ENCODE peak calls at places on chromosomes 3 and 15, in four cellular contexts. C is AG08396, R is thoracic aorta, M is pons. X is an unnamed sample.

GRCh38 chr3:114730397-114730796 is 416.7 kb downstream of the ZBTB20 start:
- DNase-seq in C (no peak), M (no peak), R (no peak), X (no peak)

GRCh38 chr15:92813440-92813839 is 86.7 kb upstream of the CHD2 start:
- DNase-seq in R (no peak), C (no peak), M (no peak), X (no peak)

GRCh38 chr3:107450254-107450653 is 72.5 kb upstream of the BBX start:
- DNase-seq in C (peak), R (no peak), M (no peak), X (no peak)

GRCh38 chr15:78481917-78482316 is 25.5 kb upstream of the HYKK start:
- DNase-seq in R (no peak), M (no peak), C (no peak), X (no peak)

GRCh38 chr15:22903961-22904534 is 65.6 kb downstream of the NIPA2 start:
- DNase-seq in R (no peak), C (no peak), M (no peak), X (no peak)

GRCh38 chr3:141368062-141368924 is at the start of gene ZBTB38:
- DNase-seq in M (peak), C (peak), R (peak), X (peak)

GRCh38 chr3:178485756-178486155 is 50.5 kb upstream of the KCNMB2 start:
- DNase-seq in M (no peak), C (peak), R (no peak), X (no peak)

GRCh38 chr3:115693868-115694267 is 70.6 kb downstream of the GAP43 start:
- DNase-seq in M (no peak), C (no peak), R (no peak), X (no peak)

GRCh38 chr3:146577662-146578061 is 27.5 kb downstream of the PLSCR5 start:
- DNase-seq in C (peak), R (no peak), M (peak), X (peak)

GRCh38 chr3:153621988-153622387 is 460.0 kb downstream of the RAP2B start:
- DNase-seq in R (no peak), M (peak), C (no peak), X (no peak)

GRCh38 chr3:44058022-44058867 is 183.4 kb upstream of the TOPAZ1 start:
- DNase-seq in M (no peak), C (peak), R (no peak), X (no peak)

GRCh38 chr3:12868039-12869024 is 27.0 kb upstream of the RPL32 start:
- DNase-seq in C (peak), R (peak), M (peak), X (peak)

GRCh38 chr3:16884748-16885587 is at the start of gene PLCL2:
- DNase-seq in M (no peak), R (no peak), C (peak), X (peak)

GRCh38 chr15:80424381-80424780 is 20.2 kb downstream of the ARNT2 start:
- DNase-seq in M (no peak), R (no peak), C (no peak), X (no peak)

GRCh38 chr15:67110958-67111864 is 45.8 kb downstream of the SMAD3 start:
- DNase-seq in M (no peak), C (no peak), R (no peak), X (no peak)

GRCh38 chr3:57919987-57920386 is 88.2 kb upstream of the FLNB start:
- DNase-seq in M (no peak), C (no peak), R (no peak), X (no peak)

GRCh38 chr3:41117398-41117870 is 81.9 kb upstream of the CTNNB1 start:
- DNase-seq in M (peak), C (peak), R (peak), X (peak)

GRCh38 chr3:194739498-194740284 is 54.0 kb downstream of the FAM43A start:
- DNase-seq in C (no peak), R (no peak), M (no peak), X (no peak)

GRCh38 chr3:49703443-49703927 is 14.1 kb downstream of the RNF123 start:
- DNase-seq in C (peak), R (no peak), M (peak), X (peak)

GRCh38 chr15:84658080-84658787 is at the start of gene NMB:
- DNase-seq in M (peak), C (peak), R (no peak), X (peak)

GRCh38 chr15:83846847-83847246 is 192.9 kb downstream of the ADAMTSL3 start:
- DNase-seq in C (peak), R (no peak), M (no peak), X (no peak)

GRCh38 chr3:41317718-41318117 is 118.4 kb downstream of the CTNNB1 start:
- DNase-seq in M (no peak), C (no peak), R (no peak), X (no peak)

GRCh38 chr15:41651373-41651772 is 8.8 kb upstream of the MGA start:
- DNase-seq in C (no peak), R (no peak), M (no peak), X (no peak)

GRCh38 chr3:127775398-127776109 is 46.8 kb downstream of the MGLL start:
- DNase-seq in C (peak), R (no peak), M (peak), X (peak)

GRCh38 chr3:187741403-187742350 is 3.6 kb downstream of the BCL6 start:
- DNase-seq in C (peak), M (peak), R (no peak), X (peak)

GRCh38 chr3:149393355-149394165 is 16.1 kb upstream of the TM4SF1 start:
- DNase-seq in M (peak), C (peak), R (no peak), X (peak)

GRCh38 chr15:33026614-33027013 is 167.9 kb downstream of the FMN1 start:
- DNase-seq in M (no peak), C (no peak), R (no peak), X (peak)

GRCh38 chr15:68330911-68331310 is 53.4 kb downstream of the FEM1B start:
- DNase-seq in M (peak), C (no peak), R (no peak), X (no peak)

GRCh38 chr3:46692566-46692983 is 904 bp downstream of the ALS2CL start:
- DNase-seq in M (no peak), C (no peak), R (no peak), X (no peak)

GRCh38 chr3:30399394-30400181 is 206.8 kb upstream of the TGFBR2 start:
- DNase-seq in C (no peak), R (no peak), M (no peak), X (no peak)

GRCh38 chr3:57815034-57815433 is 58.9 kb downstream of the SLMAP start:
- DNase-seq in M (no peak), C (no peak), R (no peak), X (no peak)

GRCh38 chr15:80599359-80599758 is 95.8 kb upstream of the ABHD17C start:
- DNase-seq in R (no peak), M (no peak), C (no peak), X (no peak)

GRCh38 chr15:88127477-88127799 is 129.1 kb downstream of the NTRK3 start:
- DNase-seq in M (no peak), C (no peak), R (no peak), X (no peak)

GRCh38 chr3:163481738-163482137 is 1596.6 kb downstream of the SI start:
- DNase-seq in C (no peak), R (no peak), M (no peak), X (peak)

GRCh38 chr3:37736632-37737031 is 125.0 kb upstream of the CTDSPL start:
- DNase-seq in C (no peak), M (no peak), R (no peak), X (no peak)

GRCh38 chr3:81554348-81554747 is 207.1 kb downstream of the GBE1 start:
- DNase-seq in R (no peak), M (no peak), C (peak), X (no peak)

GRCh38 chr3:72123908-72124441 is 339.0 kb upstream of the PROK2 start:
- DNase-seq in M (no peak), C (peak), R (peak), X (peak)

GRCh38 chr3:155332668-155333160 is 39.2 kb upstream of the STRIT1 start:
- DNase-seq in R (no peak), C (no peak), M (no peak), X (no peak)

GRCh38 chr3:157794771-157795170 is 291.6 kb upstream of the VEPH1 start:
- DNase-seq in C (peak), M (no peak), R (no peak), X (no peak)